ENCODE peak calls at places on chromosomes 7 and 10, in six cellular contexts. W, G, Y, J, M and C are unnamed samples.

GRCh38 chr7:133697585-133697984 is 429.6 kb upstream of the LRGUK start:
- DNase-seq in W (no peak), G (no peak), Y (no peak), J (no peak), M (no peak), C (no peak)

GRCh38 chr7:25286756-25287155 is 58.5 kb upstream of the NPVF start:
- DNase-seq in W (no peak), G (no peak), Y (no peak), J (no peak), M (no peak), C (no peak)

GRCh38 chr7:6651866-6652445 is 14.8 kb downstream of the ZNF316 start:
- DNase-seq in W (no peak), G (no peak), Y (no peak), J (no peak), M (no peak), C (no peak)

GRCh38 chr10:11181996-11182395 is 164.3 kb downstream of the CELF2 start:
- DNase-seq in W (no peak), G (no peak), Y (no peak), J (no peak), M (no peak), C (no peak)

GRCh38 chr7:78514653-78515052 is 716.1 kb downstream of the PHTF2 start:
- DNase-seq in W (no peak), G (no peak), Y (no peak), J (no peak), M (no peak), C (no peak)

GRCh38 chr10:117865945-117866344 is 180.8 kb downstream of the RAB11FIP2 start:
- DNase-seq in W (no peak), G (no peak), Y (no peak), J (no peak), M (no peak), C (no peak)

GRCh38 chr7:22759721-22760120 is 32.7 kb downstream of the IL6 start:
- DNase-seq in W (no peak), G (no peak), Y (no peak), J (no peak), M (no peak), C (no peak)

GRCh38 chr7:40986351-40986873 is 716.5 kb downstream of the INHBA start:
- DNase-seq in W (no peak), G (peak; percentile 32), Y (peak; percentile 25), J (no peak), M (no peak), C (no peak)

GRCh38 chr7:110358028-110358427 is 732.9 kb upstream of the LRRN3 start:
- DNase-seq in W (no peak), G (no peak), Y (no peak), J (no peak), M (peak; percentile 30), C (no peak)

GRCh38 chr10:48684792-48685651 is at the start of gene WDFY4:
- DNase-seq in W (no peak), G (no peak), Y (no peak), J (peak; percentile 67), M (no peak), C (no peak)

GRCh38 chr10:98696516-98696915 is 249.8 kb upstream of the HPS1 start:
- DNase-seq in W (no peak), G (no peak), Y (no peak), J (no peak), M (no peak), C (no peak)

GRCh38 chr10:191703-192518 is 56.7 kb downstream of the ZMYND11 start:
- DNase-seq in W (no peak), G (no peak), Y (no peak), J (no peak), M (no peak), C (no peak)

GRCh38 chr10:6737080-6737641 is 157.1 kb upstream of the PRKCQ start:
- DNase-seq in W (no peak), G (no peak), Y (no peak), J (no peak), M (peak; percentile 68), C (no peak)

GRCh38 chr10:5666324-5667220 is at the start of gene ASB13:
- DNase-seq in W (no peak), G (peak; percentile 83), Y (peak; percentile 86), J (peak; percentile 43), M (no peak), C (peak; percentile 56)

GRCh38 chr7:92517626-92518025 is 10.7 kb downstream of the PEX1 start:
- DNase-seq in W (no peak), G (no peak), Y (no peak), J (no peak), M (no peak), C (no peak)

GRCh38 chr10:133259603-133259992 is 17.1 kb downstream of the ADAM8 start:
- DNase-seq in W (no peak), G (no peak), Y (no peak), J (no peak), M (no peak), C (no peak)

GRCh38 chr10:1122349-1122748 is 66.2 kb downstream of the WDR37 start:
- DNase-seq in W (no peak), G (no peak), Y (no peak), J (no peak), M (no peak), C (no peak)

GRCh38 chr7:158655931-158656441 is 48.6 kb downstream of the NCAPG2 start:
- DNase-seq in W (no peak), G (no peak), Y (no peak), J (no peak), M (no peak), C (no peak)

GRCh38 chr10:113007821-113008220 is 57.8 kb downstream of the TCF7L2 start:
- DNase-seq in W (no peak), G (no peak), Y (no peak), J (no peak), M (no peak), C (no peak)

GRCh38 chr7:31957090-31957720 is 113.0 kb downstream of the PDE1C start:
- DNase-seq in W (no peak), G (no peak), Y (no peak), J (peak; percentile 12), M (no peak), C (no peak)

GRCh38 chr7:55191161-55191925 is 172.5 kb downstream of the EGFR start:
- DNase-seq in W (no peak), G (no peak), Y (no peak), J (no peak), M (no peak), C (no peak)

GRCh38 chr7:144834516-144835165 is 1.2 kb downstream of the TPK1 start:
- DNase-seq in W (no peak), G (no peak), Y (peak; percentile 17), J (peak; percentile 62), M (no peak), C (no peak)

GRCh38 chr10:17229967-17230682 is 2.1 kb downstream of the VIM start:
- DNase-seq in W (no peak), G (peak; percentile 71), Y (peak; percentile 87), J (peak; percentile 85), M (peak; percentile 72), C (peak; percentile 73)

GRCh38 chr10:126049741-126050140 is 153.4 kb downstream of the FANK1 start:
- DNase-seq in W (no peak), G (no peak), Y (no peak), J (no peak), M (peak; percentile 43), C (no peak)

GRCh38 chr7:545470-545869 is 25.8 kb upstream of the PDGFA start:
- DNase-seq in W (no peak), G (no peak), Y (no peak), J (no peak), M (no peak), C (no peak)

GRCh38 chr10:114386446-114386845 is 17.9 kb downstream of the AFAP1L2 start:
- DNase-seq in W (no peak), G (no peak), Y (no peak), J (no peak), M (no peak), C (no peak)

GRCh38 chr7:44629825-44630580 is 23.6 kb downstream of the OGDH start:
- DNase-seq in W (no peak), G (no peak), Y (no peak), J (peak; percentile 38), M (no peak), C (no peak)